ENCODE peak calls at places on chromosomes 11 and 22, in nine cellular contexts. Y is effector CD8-positive, alpha-beta T cell; N is activated CD4-positive, alpha-beta T cell treated with anti-CD3 and anti-CD28 coated beads, Interleukin-2, amount 10 ng/mL, durations not matched to agents 7 days and 5 days; S is RKO; L is tibial artery; E is transverse colon; K is NCI-H1436; D is H7; X is stimulated activated CD8-positive, alpha-beta memory T cell treated with anti-CD3 and anti-CD28 coated beads, Interleukin-2, amount 100 ng/mL, for 1 hour. P is an unnamed sample.
A peak's percentile ranks its signal among the peaks of the same experiment; 100 is the strongest.

GRCh38 chr11:44711113-44711512 is 15.6 kb upstream of the TSPAN18 start:
- DNase-seq in Y (no peak), N (no peak), S (no peak), L (no peak), E (no peak), K (no peak), D (peak; percentile 71), X (no peak), P (peak; percentile 70)

GRCh38 chr11:11253487-11253886 is 99.6 kb downstream of the CSNK2A3 start:
- DNase-seq in Y (no peak), N (no peak), S (no peak), L (no peak), E (no peak), K (no peak), D (no peak), X (no peak), P (no peak)

GRCh38 chr22:29306830-29307657 is 594 bp downstream of the GAS2L1 start:
- DNase-seq in Y (no peak), N (peak; percentile 30), S (peak; percentile 75), L (peak; percentile 81), E (peak; percentile 85), K (peak; percentile 74), D (peak; percentile 98), X (no peak), P (peak; percentile 93)

GRCh38 chr22:50729391-50730012 is 8.5 kb upstream of the ACR start:
- DNase-seq in Y (no peak), N (no peak), S (no peak), L (peak; percentile 9), E (peak; percentile 30), K (no peak), D (peak; percentile 72), X (no peak), P (peak; percentile 30)

GRCh38 chr22:23212061-23213030 is 32.0 kb downstream of the BCR start:
- DNase-seq in Y (no peak), N (no peak), S (no peak), L (no peak), E (no peak), K (peak; percentile 33), D (no peak), X (no peak), P (no peak)

GRCh38 chr11:45332486-45332934 is 46.4 kb upstream of the SYT13 start:
- DNase-seq in Y (no peak), N (peak; percentile 33), S (peak; percentile 20), L (no peak), E (peak; percentile 42), K (peak; percentile 43), D (peak; percentile 73), X (no peak), P (peak; percentile 72)

GRCh38 chr11:36292311-36292722 is 3.1 kb upstream of the COMMD9 start:
- DNase-seq in Y (no peak), N (peak; percentile 47), S (peak; percentile 58), L (no peak), E (no peak), K (no peak), D (peak; percentile 73), X (no peak), P (peak; percentile 81)

GRCh38 chr11:1072821-1073231 is 1.8 kb upstream of the MUC2 start:
- DNase-seq in Y (no peak), N (no peak), S (no peak), L (no peak), E (no peak), K (no peak), D (no peak), X (no peak), P (no peak)

GRCh38 chr11:10481567-10482349 is 26.7 kb downstream of the AMPD3 start:
- DNase-seq in Y (no peak), N (no peak), S (no peak), L (no peak), E (no peak), K (no peak), D (peak; percentile 22), X (no peak), P (no peak)

GRCh38 chr11:27700351-27701261 is at the start of gene BDNF:
- DNase-seq in Y (no peak), N (no peak), S (no peak), L (no peak), E (peak; percentile 9), K (no peak), D (peak; percentile 81), X (no peak), P (peak; percentile 72)

GRCh38 chr11:1515082-1516060 is 28.8 kb upstream of the MOB2 start:
- DNase-seq in Y (peak; percentile 65), N (peak; percentile 64), S (peak; percentile 27), L (peak; percentile 72), E (peak; percentile 82), K (peak; percentile 70), D (peak; percentile 98), X (peak; percentile 48), P (peak; percentile 91)

GRCh38 chr11:126279191-126279590 is 3.7 kb upstream of the TIRAP start:
- DNase-seq in Y (no peak), N (no peak), S (no peak), L (no peak), E (no peak), K (no peak), D (no peak), X (no peak), P (no peak)

GRCh38 chr11:75351541-75352416 is at the start of gene ARRB1:
- DNase-seq in Y (peak; percentile 53), N (peak; percentile 61), S (peak; percentile 34), L (peak; percentile 54), E (peak; percentile 81), K (peak; percentile 22), D (peak; percentile 95), X (no peak), P (peak; percentile 82)

GRCh38 chr11:4184163-4184916 is 89.7 kb downstream of the RRM1 start:
- DNase-seq in Y (no peak), N (no peak), S (no peak), L (no peak), E (no peak), K (no peak), D (no peak), X (no peak), P (no peak)

GRCh38 chr11:7612661-7613393 is 60.5 kb downstream of the CYB5R2 start:
- DNase-seq in Y (no peak), N (no peak), S (no peak), L (no peak), E (no peak), K (no peak), D (peak; percentile 34), X (no peak), P (no peak)

GRCh38 chr11:101003468-101003867 is 126.1 kb downstream of the PGR start:
- DNase-seq in Y (no peak), N (no peak), S (peak; percentile 33), L (no peak), E (no peak), K (no peak), D (no peak), X (no peak), P (peak; percentile 38)

GRCh38 chr22:32839776-32840571 is 38.5 kb downstream of the TIMP3 start:
- DNase-seq in Y (no peak), N (no peak), S (no peak), L (no peak), E (no peak), K (no peak), D (peak; percentile 35), X (no peak), P (no peak)

GRCh38 chr11:132050081-132050480 is 679.7 kb downstream of the NTM start:
- DNase-seq in Y (no peak), N (no peak), S (no peak), L (no peak), E (no peak), K (no peak), D (no peak), X (no peak), P (no peak)

GRCh38 chr11:31823372-31824371 is 12.6 kb upstream of the PAX6 start:
- DNase-seq in Y (no peak), N (no peak), S (no peak), L (no peak), E (no peak), K (no peak), D (peak; percentile 77), X (no peak), P (peak; percentile 86)

GRCh38 chr11:95230054-95231034 is 658 bp downstream of the SESN3 start:
- DNase-seq in Y (peak; percentile 14), N (peak; percentile 25), S (no peak), L (peak; percentile 20), E (peak; percentile 24), K (no peak), D (peak; percentile 19), X (no peak), P (peak; percentile 51)

GRCh38 chr11:65425105-65425970 is 2.7 kb downstream of the NEAT1 start:
- DNase-seq in Y (peak; percentile 74), N (peak; percentile 91), S (peak; percentile 96), L (peak; percentile 34), E (peak; percentile 69), K (no peak), D (peak; percentile 50), X (peak; percentile 61), P (peak; percentile 58)

GRCh38 chr22:39567135-39567946 is 3.2 kb upstream of the CACNA1I start:
- DNase-seq in Y (no peak), N (peak; percentile 70), S (no peak), L (no peak), E (peak; percentile 19), K (peak; percentile 1), D (peak; percentile 62), X (no peak), P (peak; percentile 24)

GRCh38 chr11:106403751-106404150 is 326.3 kb downstream of the AASDHPPT start:
- DNase-seq in Y (no peak), N (no peak), S (no peak), L (no peak), E (no peak), K (no peak), D (no peak), X (no peak), P (no peak)

GRCh38 chr11:77560605-77561004 is 29.1 kb upstream of the AQP11 start:
- DNase-seq in Y (no peak), N (no peak), S (peak; percentile 54), L (no peak), E (no peak), K (no peak), D (no peak), X (no peak), P (no peak)

GRCh38 chr11:443542-444199 is 1.9 kb upstream of the ANO9 start:
- DNase-seq in Y (no peak), N (no peak), S (peak; percentile 54), L (no peak), E (no peak), K (no peak), D (no peak), X (no peak), P (peak; percentile 43)

GRCh38 chr11:63871962-63872832 is 33.3 kb downstream of the MARK2 start:
- DNase-seq in Y (no peak), N (peak; percentile 67), S (peak; percentile 63), L (peak; percentile 90), E (peak; percentile 87), K (no peak), D (peak; percentile 73), X (peak; percentile 12), P (peak; percentile 67)

GRCh38 chr11:60788401-60789110 is 3.4 kb downstream of the MS4A10 start:
- DNase-seq in Y (no peak), N (no peak), S (no peak), L (no peak), E (no peak), K (no peak), D (no peak), X (no peak), P (no peak)

GRCh38 chr11:14443642-14444041 is 56.0 kb downstream of the COPB1 start:
- DNase-seq in Y (no peak), N (no peak), S (no peak), L (no peak), E (peak; percentile 27), K (no peak), D (no peak), X (no peak), P (no peak)

P was measured in GM23338.